ENCODE peak calls at places on chromosome 2, in ten cellular contexts. One of them, this sample, is unnamed.

GRCh38 chr2:47602996-47603395 is 179.9 kb upstream of the MSH6 start:
- DNase-seq in HEK293T: no peak
- DNase-seq in Panc1: no peak
- DNase-seq in hepatic stellate cell: no peak
- DNase-seq in HFFc6: no peak
- DNase-seq in G401: no peak
- DNase-seq in GM23338: no peak
- DNase-seq in A172: no peak
- DNase-seq in AG10803: no peak
- DNase-seq in PC-9: no peak
- DNase-seq in this sample: no peak

GRCh38 chr2:107062173-107062572 is 176.2 kb upstream of the ST6GAL2 start:
- DNase-seq in A172: no peak
- DNase-seq in Panc1: no peak
- DNase-seq in hepatic stellate cell: no peak
- DNase-seq in PC-9: no peak
- DNase-seq in GM23338: peak; percentile 18
- DNase-seq in HFFc6: no peak
- DNase-seq in HEK293T: no peak
- DNase-seq in G401: no peak
- DNase-seq in AG10803: no peak
- DNase-seq in this sample: no peak

GRCh38 chr2:37916512-37917082 is 8.5 kb upstream of the RMDN2 start:
- DNase-seq in HFFc6: peak; percentile 85
- DNase-seq in AG10803: peak; percentile 100
- DNase-seq in G401: peak; percentile 13
- DNase-seq in HEK293T: no peak
- DNase-seq in hepatic stellate cell: peak; percentile 35
- DNase-seq in GM23338: no peak
- DNase-seq in PC-9: no peak
- DNase-seq in Panc1: no peak
- DNase-seq in A172: peak; percentile 69
- DNase-seq in this sample: peak; percentile 23

GRCh38 chr2:10536569-10537133 is 88.5 kb upstream of the ODC1 start:
- DNase-seq in HFFc6: no peak
- DNase-seq in Panc1: peak; percentile 83
- DNase-seq in HEK293T: peak; percentile 30
- DNase-seq in A172: no peak
- DNase-seq in G401: no peak
- DNase-seq in PC-9: no peak
- DNase-seq in GM23338: no peak
- DNase-seq in hepatic stellate cell: no peak
- DNase-seq in AG10803: no peak
- DNase-seq in this sample: no peak

GRCh38 chr2:11676640-11677039 is 6.6 kb upstream of the NTSR2 start:
- DNase-seq in hepatic stellate cell: no peak
- DNase-seq in PC-9: no peak
- DNase-seq in GM23338: peak; percentile 35
- DNase-seq in AG10803: no peak
- DNase-seq in G401: no peak
- DNase-seq in Panc1: no peak
- DNase-seq in HFFc6: no peak
- DNase-seq in A172: no peak
- DNase-seq in HEK293T: no peak
- DNase-seq in this sample: peak; percentile 41

GRCh38 chr2:86464654-86465053 is 23.5 kb downstream of the KDM3A start:
- DNase-seq in HFFc6: no peak
- DNase-seq in AG10803: no peak
- DNase-seq in HEK293T: no peak
- DNase-seq in Panc1: no peak
- DNase-seq in A172: no peak
- DNase-seq in GM23338: no peak
- DNase-seq in PC-9: no peak
- DNase-seq in hepatic stellate cell: no peak
- DNase-seq in G401: peak; percentile 20
- DNase-seq in this sample: no peak

GRCh38 chr2:221606369-221606768 is 34.3 kb upstream of the EPHA4 start:
- DNase-seq in HFFc6: no peak
- DNase-seq in PC-9: no peak
- DNase-seq in HEK293T: no peak
- DNase-seq in Panc1: no peak
- DNase-seq in A172: no peak
- DNase-seq in GM23338: peak; percentile 72
- DNase-seq in G401: peak; percentile 31
- DNase-seq in hepatic stellate cell: no peak
- DNase-seq in AG10803: no peak
- DNase-seq in this sample: no peak

GRCh38 chr2:119476301-119477117 is 44.9 kb downstream of the TMEM37 start:
- DNase-seq in A172: peak; percentile 70
- DNase-seq in PC-9: peak; percentile 61
- DNase-seq in AG10803: peak; percentile 36
- DNase-seq in HEK293T: peak; percentile 86
- DNase-seq in HFFc6: peak; percentile 24
- DNase-seq in Panc1: peak; percentile 36
- DNase-seq in GM23338: peak; percentile 91
- DNase-seq in hepatic stellate cell: peak; percentile 72
- DNase-seq in G401: peak; percentile 49
- DNase-seq in this sample: peak; percentile 27

GRCh38 chr2:40202798-40203400 is 249.0 kb downstream of the SLC8A1 start:
- DNase-seq in GM23338: no peak
- DNase-seq in G401: peak; percentile 49
- DNase-seq in AG10803: peak; percentile 81
- DNase-seq in A172: no peak
- DNase-seq in HEK293T: no peak
- DNase-seq in Panc1: no peak
- DNase-seq in HFFc6: peak; percentile 73
- DNase-seq in PC-9: no peak
- DNase-seq in hepatic stellate cell: no peak
- DNase-seq in this sample: no peak

This sample was measured in T47D.